ENCODE peak calls at places on chromosome 19, in eight cellular contexts. T, K, I, G, B, S, J and O are unnamed samples.

GRCh38 chr19:3343619-3344502 is 22.5 kb upstream of the NFIC start:
- DNase-seq in K (no peak), B (no peak), G (peak), I (no peak), S (peak), J (peak), T (no peak), O (no peak)

GRCh38 chr19:38233740-38234251 is 9.8 kb upstream of the DPF1 start:
- DNase-seq in I (peak), G (peak), J (peak), S (peak), B (peak), K (peak), T (peak), O (peak)

GRCh38 chr19:38596057-38596981 is 21.4 kb downstream of the MAP4K1 start:
- DNase-seq in J (no peak), I (no peak), B (peak), T (peak), K (no peak), G (peak), S (no peak), O (peak)

GRCh38 chr19:15269806-15270205 is 37.6 kb upstream of the EPHX3 start:
- DNase-seq in I (no peak), T (no peak), K (no peak), S (no peak), B (no peak), G (no peak), J (no peak), O (no peak)

GRCh38 chr19:1313695-1314613 is 28.3 kb downstream of the EFNA2 start:
- DNase-seq in S (no peak), B (no peak), T (no peak), J (no peak), K (no peak), G (no peak), I (no peak), O (no peak)

GRCh38 chr19:38679839-38680238 is 32.4 kb downstream of the ACTN4 start:
- DNase-seq in B (no peak), K (no peak), J (no peak), G (no peak), S (no peak), I (no peak), T (no peak), O (no peak)

GRCh38 chr19:30423481-30423880 is 51.3 kb downstream of the ZNF536 start:
- DNase-seq in I (no peak), T (no peak), S (no peak), K (no peak), J (no peak), B (no peak), G (no peak), O (no peak)

GRCh38 chr19:20238025-20238623 is 71.1 kb downstream of the ZNF486 start:
- DNase-seq in I (peak), S (peak), T (peak), B (peak), G (peak), K (peak), J (peak), O (peak)

GRCh38 chr19:48394331-48395169 is 1.1 kb downstream of the GRIN2D start:
- DNase-seq in G (peak), B (no peak), J (no peak), S (no peak), I (no peak), K (no peak), T (no peak), O (no peak)

GRCh38 chr19:15863272-15863671 is 34.6 kb downstream of the CYP4F2 start:
- DNase-seq in B (no peak), J (no peak), S (no peak), G (no peak), T (no peak), K (no peak), I (peak), O (no peak)

GRCh38 chr19:6890938-6891337 is 3.6 kb downstream of the ADGRE1 start:
- DNase-seq in I (peak), T (no peak), G (no peak), K (no peak), J (no peak), B (no peak), S (peak), O (no peak)

GRCh38 chr19:12801466-12802266 is at the start of the genes PRDX2 and THSD8:
- DNase-seq in T (peak), J (peak), K (peak), I (peak), S (peak), G (peak), B (peak), O (peak)

GRCh38 chr19:33268162-33268991 is 34.0 kb downstream of the CEBPA start:
- DNase-seq in J (no peak), G (no peak), S (no peak), I (no peak), B (no peak), K (no peak), T (no peak), O (no peak)

GRCh38 chr19:6415592-6416190 is 8.9 kb downstream of the KHSRP start:
- DNase-seq in B (no peak), I (no peak), T (no peak), S (no peak), G (no peak), K (no peak), J (no peak), O (no peak)

GRCh38 chr19:30074096-30074495 is 132.1 kb downstream of the URI1 start:
- DNase-seq in T (no peak), S (no peak), K (no peak), I (no peak), G (no peak), J (no peak), B (no peak), O (no peak)

GRCh38 chr19:36246006-36246391 is 31.1 kb downstream of the ZNF146 start:
- DNase-seq in T (no peak), S (no peak), G (no peak), K (no peak), J (no peak), I (no peak), B (no peak), O (no peak)

GRCh38 chr19:7506385-7507328 is 9.2 kb upstream of the ZNF358 start:
- DNase-seq in G (peak), B (no peak), S (peak), J (peak), K (no peak), I (no peak), T (peak), O (no peak)

GRCh38 chr19:57152921-57153320 is 7.9 kb upstream of the ZIM3 start:
- DNase-seq in T (no peak), B (no peak), K (no peak), G (no peak), S (no peak), J (no peak), I (no peak), O (no peak)

GRCh38 chr19:3852614-3853254 is 16.1 kb downstream of the ZFR2 start:
- DNase-seq in T (no peak), K (peak), G (no peak), B (no peak), S (no peak), J (peak), I (peak), O (peak)

GRCh38 chr19:58577581-58578429 is 4.7 kb upstream of the MZF1 start:
- DNase-seq in G (no peak), K (no peak), J (no peak), I (no peak), S (peak), T (no peak), B (peak), O (no peak)

GRCh38 chr19:18274303-18274775 is at the start of gene IQCN:
- DNase-seq in I (no peak), J (no peak), G (peak), B (no peak), S (peak), K (no peak), T (no peak), O (no peak)

GRCh38 chr19:19278315-19278714 is 5.2 kb upstream of the TM6SF2 start:
- DNase-seq in I (no peak), J (no peak), T (no peak), S (no peak), G (no peak), B (no peak), K (no peak), O (no peak)

GRCh38 chr19:29510701-29511265 is 15.0 kb upstream of the VSTM2B start:
- DNase-seq in I (no peak), J (no peak), K (no peak), S (no peak), T (no peak), G (peak), B (no peak), O (no peak)

GRCh38 chr19:16612631-16613030 is 15.4 kb downstream of the MED26 start:
- DNase-seq in K (no peak), J (no peak), T (no peak), S (no peak), I (no peak), G (no peak), B (no peak), O (no peak)